ENCODE peak calls at places on chromosome 17, in five cellular contexts. Y, D, E, H and J are unnamed samples.

GRCh38 chr17:1229354-1229890 is 40.8 kb upstream of the BHLHA9 start:
- DNase-seq in Y (no peak), D (peak; percentile 82), E (no peak), H (no peak), J (peak; percentile 30)

GRCh38 chr17:14923981-14924380 is 341.1 kb downstream of the PMP22 start:
- DNase-seq in Y (no peak), D (no peak), E (peak; percentile 5), H (no peak), J (no peak)

GRCh38 chr17:51322390-51323029 is 62.2 kb downstream of the UTP18 start:
- DNase-seq in Y (no peak), D (no peak), E (peak; percentile 10), H (no peak), J (no peak)

GRCh38 chr17:69093279-69093789 is 32.6 kb upstream of the ABCA9 start:
- DNase-seq in Y (no peak), D (no peak), E (no peak), H (no peak), J (no peak)

GRCh38 chr17:27351741-27352140 is 57.8 kb downstream of the WSB1 start:
- DNase-seq in Y (no peak), D (no peak), E (peak; percentile 44), H (peak; percentile 23), J (no peak)

GRCh38 chr17:75679706-75680201 is 12.6 kb downstream of the SAP30BP start:
- DNase-seq in Y (peak; percentile 49), D (no peak), E (peak; percentile 41), H (no peak), J (no peak)

GRCh38 chr17:1000597-1001490 is 3.9 kb downstream of the TIMM22 start:
- DNase-seq in Y (no peak), D (no peak), E (peak; percentile 53), H (no peak), J (no peak)

GRCh38 chr17:6290488-6291196 is 144.3 kb downstream of the AIPL1 start:
- DNase-seq in Y (no peak), D (no peak), E (no peak), H (no peak), J (no peak)

GRCh38 chr17:29180051-29180787 is at the start of gene MYO18A:
- DNase-seq in Y (peak; percentile 87), D (peak; percentile 87), E (peak; percentile 69), H (no peak), J (peak; percentile 79)

GRCh38 chr17:68074279-68074678 is 38.7 kb downstream of the KPNA2 start:
- DNase-seq in Y (no peak), D (no peak), E (no peak), H (no peak), J (no peak)

GRCh38 chr17:27378482-27379200 is 77.6 kb upstream of the KSR1 start:
- DNase-seq in Y (no peak), D (peak; percentile 70), E (peak; percentile 41), H (no peak), J (no peak)

GRCh38 chr17:42618442-42619150 is 9.1 kb downstream of the TUBG1 start:
- DNase-seq in Y (peak; percentile 70), D (no peak), E (peak; percentile 24), H (no peak), J (peak; percentile 10)

GRCh38 chr17:279356-279755 is 73.3 kb downstream of the RPH3AL start:
- DNase-seq in Y (no peak), D (no peak), E (no peak), H (no peak), J (no peak)

GRCh38 chr17:58535431-58535830 is 21.0 kb upstream of the MTMR4 start:
- DNase-seq in Y (peak; percentile 36), D (no peak), E (peak; percentile 62), H (no peak), J (no peak)

GRCh38 chr17:17515921-17516295 is 19.7 kb upstream of the RASD1 start:
- DNase-seq in Y (no peak), D (no peak), E (peak; percentile 84), H (peak; percentile 29), J (no peak)

GRCh38 chr17:78434455-78435329 is 56.2 kb downstream of the PGS1 start:
- DNase-seq in Y (no peak), D (no peak), E (no peak), H (no peak), J (no peak)

GRCh38 chr17:4509402-4509801 is 10.7 kb downstream of the SPNS2 start:
- DNase-seq in Y (no peak), D (peak; percentile 54), E (no peak), H (no peak), J (no peak)

GRCh38 chr17:8674344-8675305 is 44.1 kb upstream of the MYH10 start:
- DNase-seq in Y (no peak), D (peak; percentile 78), E (peak; percentile 77), H (no peak), J (no peak)

GRCh38 chr17:8611135-8611534 is 19.4 kb downstream of the MYH10 start:
- DNase-seq in Y (no peak), D (no peak), E (no peak), H (no peak), J (no peak)

GRCh38 chr17:63418540-63418939 is 27.6 kb downstream of the CYB561 start:
- DNase-seq in Y (no peak), D (no peak), E (no peak), H (no peak), J (no peak)

GRCh38 chr17:49365667-49366066 is 3.6 kb upstream of the ZNF652 start:
- DNase-seq in Y (no peak), D (no peak), E (no peak), H (no peak), J (no peak)

GRCh38 chr17:29835438-29836351 is 94.3 kb downstream of the SSH2 start:
- DNase-seq in Y (no peak), D (no peak), E (peak; percentile 65), H (no peak), J (no peak)

GRCh38 chr17:61584266-61584665 is 6.8 kb downstream of the NACA2 start:
- DNase-seq in Y (no peak), D (no peak), E (no peak), H (no peak), J (no peak)

GRCh38 chr17:62627904-62628603 is 584 bp downstream of the MRC2 start:
- DNase-seq in Y (peak; percentile 34), D (peak; percentile 87), E (peak; percentile 76), H (no peak), J (no peak)

GRCh38 chr17:16872836-16873653 is 98.9 kb downstream of the TNFRSF13B start:
- DNase-seq in Y (peak; percentile 56), D (no peak), E (no peak), H (no peak), J (peak; percentile 27)

GRCh38 chr17:6027342-6028024 is 42.7 kb upstream of the WSCD1 start:
- DNase-seq in Y (no peak), D (no peak), E (no peak), H (no peak), J (no peak)

DNA sequence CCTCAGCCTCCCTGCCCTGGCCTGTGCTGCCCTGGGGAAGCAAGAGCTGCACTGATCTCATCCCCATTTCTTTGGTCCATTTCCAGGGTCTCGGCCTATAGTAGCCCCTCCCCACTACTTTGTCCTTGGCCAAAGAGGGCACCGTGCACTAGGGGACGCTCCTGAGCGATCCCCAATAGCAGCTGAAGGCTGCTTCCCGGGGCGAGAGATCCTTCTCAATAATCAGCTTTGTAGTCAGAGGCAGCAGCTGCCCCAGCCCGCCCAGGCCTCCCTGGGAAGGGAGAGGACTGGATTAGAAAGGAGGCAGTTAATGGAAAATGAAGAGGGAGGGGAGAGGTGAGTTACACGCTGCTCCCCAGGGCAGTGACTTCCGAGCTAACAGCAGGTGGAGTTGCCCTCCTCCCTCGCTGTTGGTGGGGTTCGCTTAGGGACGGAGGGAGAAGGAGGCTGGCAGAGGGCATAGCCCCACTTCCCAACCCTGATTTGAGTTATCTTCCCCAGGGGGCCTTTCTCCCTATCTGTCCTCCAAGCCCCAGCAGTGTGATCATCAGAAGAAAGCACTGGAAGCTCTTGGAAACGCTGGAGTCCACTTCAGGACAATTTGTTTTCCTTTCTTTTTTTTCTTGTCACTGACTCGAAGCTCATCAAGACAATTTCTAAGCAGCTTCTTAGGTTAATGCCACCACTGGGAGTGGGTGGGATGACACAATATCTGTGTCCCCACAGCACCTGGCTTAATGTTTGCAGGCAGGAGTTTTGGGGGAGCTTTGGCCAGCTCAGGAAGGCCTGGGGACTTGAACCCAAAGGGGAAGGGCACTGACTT is 2.6 kb downstream of the MXRA7 start:
- DNase-seq in Y (no peak), D (peak; percentile 73), E (no peak), H (no peak), J (peak; percentile 38)
- TF ChIP-seq CTCF in Y (no peak), D (no peak), E (peak; percentile 23), H (no peak), J (peak; percentile 55)

GRCh38 chr17:81518785-81519283 is 6.2 kb upstream of the ACTG1 start:
- DNase-seq in Y (peak; percentile 51), D (no peak), E (no peak), H (no peak), J (no peak)

GRCh38 chr17:81517339-81518112 is 4.9 kb upstream of the ACTG1 start:
- DNase-seq in Y (no peak), D (no peak), E (peak; percentile 39), H (no peak), J (peak; percentile 10)

GRCh38 chr17:81520021-81520894 is 7.7 kb upstream of the ACTG1 start:
- DNase-seq in Y (no peak), D (no peak), E (no peak), H (no peak), J (peak; percentile 13)

GRCh38 chr17:81518113-81518784 is 5.7 kb upstream of the ACTG1 start:
- DNase-seq in Y (no peak), D (no peak), E (no peak), H (no peak), J (no peak)

DNA sequence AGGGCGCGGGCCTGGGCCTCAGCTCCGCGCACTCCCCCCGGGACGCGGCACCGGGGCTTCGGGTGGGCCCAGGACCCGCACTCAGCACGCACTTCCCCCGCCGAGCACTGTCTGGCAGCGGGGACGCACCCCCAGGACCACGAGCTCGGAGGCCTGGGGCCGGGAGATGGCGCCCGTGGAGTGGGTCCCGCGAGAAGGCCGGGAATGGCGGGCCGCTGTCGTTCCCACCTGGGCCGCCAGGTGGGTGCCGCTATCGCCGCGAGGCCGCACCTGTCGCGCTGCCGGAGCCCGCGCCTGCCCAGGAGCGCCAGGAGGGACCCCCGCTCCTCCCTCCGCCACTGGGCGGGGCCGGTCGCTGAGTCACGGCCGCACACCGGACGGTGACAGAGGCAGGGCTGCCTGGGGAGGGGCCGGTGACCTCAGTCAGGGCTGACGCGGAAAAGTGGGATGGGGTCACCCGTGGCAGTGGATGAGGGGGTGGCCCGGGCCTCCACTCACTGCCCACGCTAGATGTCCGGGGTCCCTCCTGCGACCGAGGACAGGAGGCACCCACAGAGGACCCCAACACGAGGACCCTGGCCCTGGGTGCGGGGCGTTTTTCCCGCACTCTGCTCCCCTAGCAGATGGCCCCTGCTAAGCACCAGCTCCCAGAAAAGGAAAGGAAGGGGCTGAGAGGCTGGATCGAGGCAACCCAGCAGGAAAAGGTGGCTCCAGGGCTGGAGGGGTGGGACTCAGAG is 6.9 kb upstream of the ACTG1 start:
- DNase-seq in Y (peak; percentile 49), D (no peak), E (no peak), H (no peak), J (peak; percentile 80)
- TF ChIP-seq CTCF in Y (peak; percentile 77), D (no peak), E (no peak), H (peak; percentile 28), J (peak; percentile 72)

GRCh38 chr17:79925242-79925957 is 86.2 kb upstream of the CBX4 start:
- DNase-seq in Y (peak; percentile 34), D (no peak), E (peak; percentile 36), H (no peak), J (no peak)
- TF ChIP-seq CTCF in Y (no peak), D (no peak), E (no peak), H (no peak), J (no peak)

GRCh38 chr17:11880714-11881113 is 116.6 kb downstream of the ZNF18 start:
- DNase-seq in Y (peak; percentile 20), D (no peak), E (no peak), H (no peak), J (no peak)

GRCh38 chr17:11885051-11885450 is 112.2 kb downstream of the ZNF18 start:
- DNase-seq in Y (no peak), D (no peak), E (no peak), H (no peak), J (no peak)

GRCh38 chr17:11882716-11883115 is 114.6 kb downstream of the ZNF18 start:
- DNase-seq in Y (no peak), D (no peak), E (no peak), H (no peak), J (no peak)
- TF ChIP-seq CTCF in Y (no peak), D (no peak), E (no peak), H (no peak), J (no peak)